ENCODE peak calls at places on chromosomes 2 and 18, in ten cellular contexts. L is H54, J is OCI-LY7, D is naive B cell, U is T-cell, W is dermis blood vessel endothelial cell, X is left kidney, I is iPS DF 6.9, G is glomerular endothelial cell, N is neuronal stem cell. K is an unnamed sample.

GRCh38 chr2:5391361-5391760 is 300.8 kb upstream of the SOX11 start:
- DNase-seq in I (no peak), W (no peak), N (no peak), U (no peak), D (no peak), L (no peak), G (no peak), J (no peak), X (peak), K (peak)

GRCh38 chr18:68940039-68940438 is 142.2 kb downstream of the CCDC102B start:
- DNase-seq in U (no peak), W (no peak), J (no peak), D (no peak), G (no peak), L (no peak), X (no peak), N (no peak), I (no peak), K (no peak)

GRCh38 chr2:1590611-1591460 is 153.5 kb downstream of the PXDN start:
- DNase-seq in N (no peak), J (no peak), G (no peak), W (peak), D (no peak), I (no peak), X (peak), L (no peak), U (no peak), K (no peak)

GRCh38 chr2:232459419-232460035 is 3.6 kb downstream of the ALPI start:
- DNase-seq in G (no peak), W (no peak), J (no peak), X (no peak), I (no peak), D (no peak), L (no peak), U (no peak), N (no peak), K (no peak)

GRCh38 chr2:80303006-80303741 is 1.4 kb downstream of the LRRTM1 start:
- DNase-seq in D (no peak), I (no peak), N (no peak), L (no peak), G (no peak), U (no peak), J (no peak), X (peak), W (no peak), K (no peak)

GRCh38 chr2:189236066-189236465 is 56.5 kb upstream of the COL5A2 start:
- DNase-seq in J (no peak), W (no peak), G (no peak), U (no peak), L (no peak), I (no peak), X (no peak), D (no peak), N (no peak), K (no peak)

GRCh38 chr2:14745288-14746076 is 113.0 kb downstream of the LRATD1 start:
- DNase-seq in D (no peak), J (no peak), I (no peak), G (no peak), W (no peak), N (no peak), L (no peak), X (no peak), U (no peak), K (no peak)

GRCh38 chr2:194395818-194396217 is 1261.2 kb upstream of the SLC39A10 start:
- DNase-seq in G (no peak), L (no peak), U (no peak), J (no peak), N (no peak), I (no peak), D (no peak), W (no peak), X (no peak), K (no peak)

GRCh38 chr2:43078781-43079755 is 147.3 kb downstream of the ZFP36L2 start:
- DNase-seq in D (no peak), N (no peak), X (no peak), J (no peak), L (no peak), I (no peak), W (no peak), G (no peak), U (no peak), K (no peak)

GRCh38 chr18:71327443-71328120 is 1038.7 kb downstream of the SOCS6 start:
- DNase-seq in L (no peak), U (no peak), D (no peak), W (no peak), J (no peak), X (peak), G (no peak), I (no peak), N (no peak), K (no peak)

GRCh38 chr2:133266075-133266925 is 302.0 kb downstream of the NCKAP5 start:
- DNase-seq in N (peak), U (no peak), W (peak), L (no peak), D (no peak), I (peak), G (no peak), J (no peak), X (peak), K (no peak)

K was measured in NCI-H2227 treated with DMSO at 0.1 percent for 48 hours.